ENCODE peak calls at places on chromosomes 11 and 22, in six cellular contexts. D is lower lobe of right lung; T is kidney; J is A549; S is foreskin fibroblast; I is CD8-positive, alpha-beta T cell. Q is an unnamed sample.

GRCh38 chr11:46504817-46505613 is 88.8 kb downstream of the AMBRA1 start:
- DNase-seq in D (no peak), T (no peak), J (no peak), S (peak), I (no peak), Q (no peak)

GRCh38 chr11:33692013-33692504 is 8.6 kb downstream of the C11orf91 start:
- DNase-seq in D (no peak), T (peak), J (peak), S (peak), I (no peak), Q (no peak)

GRCh38 chr11:47768090-47768620 is 1.0 kb upstream of the FNBP4 start:
- DNase-seq in D (peak), T (peak), J (peak), S (peak), I (no peak), Q (no peak)

GRCh38 chr11:93849751-93850584 is 450 bp downstream of the VSTM5 start:
- DNase-seq in D (no peak), T (peak), J (no peak), S (peak), I (no peak), Q (no peak)

GRCh38 chr11:18618341-18619025 is 15.7 kb downstream of the SPTY2D1 start:
- DNase-seq in D (no peak), T (no peak), J (no peak), S (no peak), I (no peak), Q (no peak)

GRCh38 chr22:45538284-45538683 is 35.6 kb downstream of the FBLN1 start:
- DNase-seq in D (no peak), T (no peak), J (no peak), S (no peak), I (no peak), Q (no peak)

GRCh38 chr11:109697140-109697843 is 275.3 kb downstream of the C11orf87 start:
- DNase-seq in D (no peak), T (no peak), J (peak), S (peak), I (no peak), Q (peak)

GRCh38 chr22:24950272-24950902 is 2.1 kb upstream of the KIAA1671 start:
- DNase-seq in D (no peak), T (no peak), J (no peak), S (no peak), I (no peak), Q (no peak)

GRCh38 chr11:21625982-21626381 is 566.9 kb upstream of the ANO5 start:
- DNase-seq in D (no peak), T (no peak), J (no peak), S (no peak), I (no peak), Q (no peak)

GRCh38 chr11:38582151-38582550 is 1984.1 kb upstream of the RAG2 start:
- DNase-seq in D (no peak), T (no peak), J (no peak), S (no peak), I (no peak), Q (no peak)

GRCh38 chr11:118533769-118534729 is 3.1 kb downstream of the TMEM25 start:
- DNase-seq in D (no peak), T (peak), J (no peak), S (no peak), I (no peak), Q (no peak)

GRCh38 chr11:113647108-113647507 is 59.0 kb downstream of the TMPRSS5 start:
- DNase-seq in D (no peak), T (no peak), J (no peak), S (no peak), I (no peak), Q (no peak)

DNA sequence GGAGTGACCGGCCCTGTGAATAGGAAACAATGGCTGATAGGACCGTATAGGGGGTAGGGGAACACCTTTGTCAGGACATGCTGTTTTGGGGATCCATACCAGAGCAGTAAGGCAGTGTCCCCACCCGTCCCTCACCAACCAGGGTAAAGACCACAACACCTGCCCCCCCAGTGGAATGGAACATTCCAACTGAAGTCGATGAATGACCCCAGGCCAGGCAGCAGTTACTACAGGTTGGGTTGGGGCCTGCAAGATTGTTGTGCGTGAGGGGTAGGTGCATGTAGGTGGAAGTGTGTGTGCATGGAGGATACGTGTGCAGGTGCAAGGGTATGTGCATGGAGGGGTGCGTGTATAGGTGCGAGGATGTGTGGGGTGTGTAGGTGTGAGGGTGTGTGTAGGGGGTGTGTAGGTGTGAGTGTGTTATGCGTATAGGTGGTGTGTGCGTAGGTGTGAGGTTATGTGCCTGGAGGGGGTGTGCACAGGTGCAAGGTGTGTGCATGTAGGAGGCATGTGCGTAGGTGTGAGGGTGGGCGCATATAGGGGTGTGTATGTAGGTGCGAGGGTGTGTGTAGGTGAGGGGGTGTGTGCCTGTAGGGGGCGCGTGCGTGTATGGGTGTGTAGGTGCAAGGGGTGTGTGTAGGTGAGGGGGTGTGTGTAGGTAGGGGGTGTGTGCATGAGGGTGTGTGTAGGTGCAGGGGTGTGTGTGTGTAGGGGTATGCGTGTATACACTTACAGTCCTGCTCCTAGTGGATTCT is 32.9 kb downstream of the PISD start:
- DNase-seq in D (peak), T (no peak), J (no peak), S (no peak), I (no peak), Q (no peak)
- H3K4me3 ChIP-seq in D (peak), T (peak), J (peak), S (peak), I (peak), Q (no peak)

GRCh38 chr11:16987205-16987568 is 27.0 kb downstream of the PLEKHA7 start:
- DNase-seq in D (no peak), T (peak), J (no peak), S (no peak), I (no peak), Q (peak)
- H3K4me3 ChIP-seq in D (no peak), T (peak), J (no peak), S (no peak), I (no peak), Q (no peak)

GRCh38 chr11:71251761-71252433 is 480 bp downstream of the SHANK2 start:
- DNase-seq in D (no peak), T (no peak), J (peak), S (peak), I (no peak), Q (no peak)

GRCh38 chr11:71252434-71252781 is at the start of gene SHANK2:
- DNase-seq in D (peak), T (no peak), J (peak), S (no peak), I (no peak), Q (no peak)

GRCh38 chr11:71251159-71251721 is 1.1 kb downstream of the SHANK2 start:
- DNase-seq in D (peak), T (peak), J (peak), S (peak), I (no peak), Q (no peak)

GRCh38 chr11:71249301-71249700 is 3.1 kb downstream of the SHANK2 start:
- DNase-seq in D (no peak), T (no peak), J (no peak), S (no peak), I (no peak), Q (no peak)

DNA sequence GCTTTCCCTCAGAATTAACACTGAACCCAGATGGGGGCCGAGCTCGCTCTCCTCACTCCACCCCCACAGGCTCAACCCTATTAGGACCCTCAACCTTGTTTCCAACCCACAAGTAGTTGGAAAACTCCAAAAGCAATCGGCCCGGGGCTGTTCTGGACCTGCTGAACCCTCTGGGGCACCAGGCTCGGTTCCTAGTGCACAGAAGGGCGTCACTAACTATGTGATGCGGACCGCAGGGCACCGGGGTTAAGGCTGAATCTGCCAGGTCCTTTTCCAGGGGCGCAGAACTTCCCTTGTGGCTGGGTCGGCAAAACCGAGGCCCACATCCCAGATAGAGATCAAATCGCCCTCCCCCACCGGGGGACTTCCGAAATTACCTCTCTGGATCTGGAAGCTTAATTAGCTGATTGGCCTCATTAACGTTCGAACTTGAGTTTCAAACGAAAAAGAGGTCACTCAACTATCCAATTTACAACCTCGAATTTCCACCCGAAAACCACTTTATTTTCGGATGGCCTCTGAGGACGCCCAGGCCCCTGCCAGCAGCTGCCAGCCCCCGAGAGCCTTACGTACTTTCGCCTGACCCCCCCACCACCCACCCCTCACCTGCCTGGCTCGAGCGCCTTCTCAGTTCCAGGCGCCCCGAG is 1.7 kb downstream of the SHANK2 start:
- DNase-seq in D (no peak), T (no peak), J (no peak), S (no peak), I (no peak), Q (no peak)
- H3K4me3 ChIP-seq in D (peak), T (peak), J (peak), S (peak), I (no peak), Q (peak)

GRCh38 chr11:35144103-35144741 is 5.3 kb downstream of the CD44 start:
- DNase-seq in D (no peak), T (no peak), J (no peak), S (peak), I (no peak), Q (no peak)
- H3K4me3 ChIP-seq in D (peak), T (no peak), J (peak), S (peak), I (peak), Q (no peak)

Q was measured in NT2/D1.